ENCODE peak calls at places on chromosomes 2 and 18, in four cellular contexts. A is CD8-positive, alpha-beta T cell; L is erythroblast; H is Jurkat, Clone E6-1. W is an unnamed sample.

GRCh38 chr18:9643549-9643948 is 29.2 kb upstream of the PPP4R1 start:
- DNase-seq in A (no peak), L (no peak), H (no peak), W (no peak)

GRCh38 chr2:72859831-72860262 is 27.4 kb upstream of the SPR start:
- DNase-seq in A (peak), L (peak), H (peak), W (peak)

GRCh38 chr2:62705859-62706720 is 577 bp downstream of the EHBP1 start:
- DNase-seq in A (no peak), L (peak), H (no peak), W (no peak)

GRCh38 chr2:145749556-145749955 is 1229.6 kb upstream of the ZEB2 start:
- DNase-seq in A (no peak), L (peak), H (no peak), W (no peak)

GRCh38 chr18:63511285-63511684 is 30.9 kb upstream of the SERPINB12 start:
- DNase-seq in A (no peak), L (peak), H (peak), W (no peak)

GRCh38 chr18:79631096-79631507 is 48.5 kb upstream of the CTDP1 start:
- DNase-seq in A (no peak), L (no peak), H (no peak), W (no peak)

GRCh38 chr2:11748018-11748860 is 1.8 kb downstream of the LPIN1 start:
- DNase-seq in A (no peak), L (peak), H (no peak), W (no peak)

GRCh38 chr2:25854613-25855012 is 23.7 kb downstream of the ASXL2 start:
- DNase-seq in A (no peak), L (no peak), H (no peak), W (no peak)

GRCh38 chr2:39379643-39380524 is 57.2 kb downstream of the MAP4K3 start:
- DNase-seq in A (no peak), L (peak), H (peak), W (no peak)

GRCh38 chr2:100230754-100231153 is 88.4 kb upstream of the AFF3 start:
- DNase-seq in A (no peak), L (no peak), H (no peak), W (no peak)

GRCh38 chr18:60667016-60667415 is 294.4 kb upstream of the MC4R start:
- DNase-seq in A (no peak), L (no peak), H (no peak), W (no peak)

GRCh38 chr2:231348703-231349373 is 46.7 kb upstream of the B3GNT7 start:
- DNase-seq in A (no peak), L (peak), H (no peak), W (no peak)

GRCh38 chr18:22168360-22168921 is 948 bp upstream of the GATA6 start:
- DNase-seq in A (no peak), L (peak), H (no peak), W (no peak)

GRCh38 chr2:10978112-10978670 is 66.5 kb downstream of the KCNF1 start:
- DNase-seq in A (no peak), L (no peak), H (no peak), W (no peak)

GRCh38 chr2:74051504-74051903 is 66.8 kb downstream of the TET3 start:
- DNase-seq in A (no peak), L (peak), H (peak), W (no peak)

GRCh38 chr18:48270929-48271328 is 138.3 kb downstream of the ZBTB7C start:
- DNase-seq in A (no peak), L (no peak), H (peak), W (no peak)

GRCh38 chr18:72155327-72155726 is 388.8 kb downstream of the CBLN2 start:
- DNase-seq in A (no peak), L (no peak), H (no peak), W (no peak)

GRCh38 chr18:23501626-23502025 is 1.7 kb upstream of the RMC1 start:
- DNase-seq in A (no peak), L (no peak), H (no peak), W (no peak)

GRCh38 chr2:83742117-83742782 is 716.8 kb downstream of the SUCLG1 start:
- DNase-seq in A (no peak), L (no peak), H (no peak), W (no peak)

GRCh38 chr2:170821631-170822291 is 5.1 kb downstream of the GAD1 start:
- DNase-seq in A (no peak), L (no peak), H (no peak), W (no peak)

GRCh38 chr2:127115471-127116199 is 8.7 kb upstream of the BIN1 start:
- DNase-seq in A (peak), L (no peak), H (no peak), W (no peak)

GRCh38 chr2:31365834-31366505 is 48.6 kb downstream of the XDH start:
- DNase-seq in A (no peak), L (no peak), H (no peak), W (no peak)

GRCh38 chr18:75658330-75658729 is 230.8 kb upstream of the SMIM21 start:
- DNase-seq in A (no peak), L (no peak), H (peak), W (no peak)

GRCh38 chr2:25165992-25166618 is 2.3 kb downstream of the POMC start:
- DNase-seq in A (peak), L (peak), H (peak), W (peak)

GRCh38 chr2:60118917-60119316 is 434.5 kb downstream of the BCL11A start:
- DNase-seq in A (no peak), L (no peak), H (no peak), W (no peak)

GRCh38 chr2:224038049-224038829 is 847 bp downstream of the SERPINE2 start:
- DNase-seq in A (peak), L (peak), H (no peak), W (no peak)

GRCh38 chr2:104834431-104834830 is 19.5 kb upstream of the POU3F3 start:
- DNase-seq in A (no peak), L (no peak), H (no peak), W (no peak)

GRCh38 chr2:71484354-71484753 is 31.0 kb downstream of the DYSF start:
- DNase-seq in A (no peak), L (no peak), H (no peak), W (no peak)

GRCh38 chr2:37870829-37871228 is 54.3 kb upstream of the RMDN2 start:
- DNase-seq in A (no peak), L (no peak), H (no peak), W (no peak)

GRCh38 chr18:79625195-79625923 is 54.2 kb upstream of the CTDP1 start:
- DNase-seq in A (no peak), L (no peak), H (no peak), W (no peak)

GRCh38 chr18:58416704-58417683 is 211.9 kb downstream of the ALPK2 start:
- DNase-seq in A (no peak), L (no peak), H (no peak), W (no peak)

GRCh38 chr18:74081966-74082365 is 65.7 kb downstream of the FBXO15 start:
- DNase-seq in A (no peak), L (no peak), H (no peak), W (no peak)

GRCh38 chr18:55786651-55787272 is 198.8 kb upstream of the TCF4 start:
- DNase-seq in A (no peak), L (peak), H (no peak), W (no peak)

GRCh38 chr18:74951165-74951760 is 257.7 kb downstream of the PTGR3 start:
- DNase-seq in A (no peak), L (no peak), H (no peak), W (no peak)

GRCh38 chr18:69992776-69993175 is 45.1 kb upstream of the CD226 start:
- DNase-seq in A (no peak), L (no peak), H (no peak), W (no peak)

GRCh38 chr2:64996914-64997313 is 7.7 kb downstream of the SLC1A4 start:
- DNase-seq in A (no peak), L (no peak), H (no peak), W (no peak)

GRCh38 chr2:119431155-119431975 is at the start of gene TMEM37:
- DNase-seq in A (no peak), L (peak), H (no peak), W (no peak)

GRCh38 chr2:238970553-238971081 is 122.7 kb downstream of the TWIST2 start:
- DNase-seq in A (peak), L (peak), H (peak), W (peak)

W was measured in T-helper 9 cell.